ENCODE peak calls at places on chromosomes 12 and 14, in nine cellular contexts. C, R, O, Z, F, H, V, G and Q are unnamed samples.

GRCh38 chr12:64544796-64545382 is 65.4 kb upstream of the RASSF3 start:
- DNase-seq in C (no peak), R (no peak), O (no peak), Z (no peak), F (no peak), H (no peak), V (no peak), G (no peak), Q (no peak)

GRCh38 chr14:106872619-106873446 is 1346.5 kb downstream of the TMEM121 start:
- DNase-seq in C (peak; percentile 86), R (peak; percentile 6), O (peak; percentile 67), Z (peak; percentile 54), F (peak; percentile 14), H (no peak), V (peak; percentile 39), G (no peak), Q (no peak)

GRCh38 chr14:99679111-99679510 is 5.0 kb upstream of the CYP46A1 start:
- DNase-seq in C (no peak), R (no peak), O (no peak), Z (no peak), F (no peak), H (no peak), V (no peak), G (no peak), Q (no peak)

GRCh38 chr12:19916982-19917381 is 451.4 kb upstream of the PDE3A start:
- DNase-seq in C (no peak), R (no peak), O (no peak), Z (peak; percentile 26), F (no peak), H (no peak), V (no peak), G (no peak), Q (no peak)

GRCh38 chr12:71014180-71014785 is 93.7 kb upstream of the PTPRR start:
- DNase-seq in C (no peak), R (no peak), O (no peak), Z (peak; percentile 7), F (no peak), H (no peak), V (no peak), G (no peak), Q (no peak)

GRCh38 chr12:113232787-113233585 is 11.7 kb downstream of the TPCN1 start:
- DNase-seq in C (peak; percentile 76), R (no peak), O (peak; percentile 91), Z (no peak), F (peak; percentile 57), H (peak; percentile 67), V (peak; percentile 52), G (no peak), Q (no peak)

GRCh38 chr12:26273811-26274210 is 78.4 kb downstream of the SSPN start:
- DNase-seq in C (no peak), R (no peak), O (peak; percentile 53), Z (no peak), F (no peak), H (peak; percentile 46), V (peak; percentile 31), G (no peak), Q (no peak)

GRCh38 chr14:88470542-88471440 is 84.0 kb downstream of the PTPN21 start:
- DNase-seq in C (no peak), R (no peak), O (no peak), Z (no peak), F (no peak), H (no peak), V (no peak), G (no peak), Q (no peak)

GRCh38 chr12:59472273-59472672 is 123.6 kb upstream of the SLC16A7 start:
- DNase-seq in C (no peak), R (no peak), O (no peak), Z (no peak), F (no peak), H (no peak), V (no peak), G (no peak), Q (no peak)

GRCh38 chr14:76352639-76353281 is 23.2 kb upstream of the ESRRB start:
- DNase-seq in C (peak; percentile 58), R (peak; percentile 22), O (peak; percentile 76), Z (peak; percentile 24), F (peak; percentile 56), H (no peak), V (peak; percentile 59), G (no peak), Q (no peak)

GRCh38 chr12:93526786-93527428 is 45.6 kb upstream of the SOCS2 start:
- DNase-seq in C (no peak), R (peak; percentile 95), O (no peak), Z (no peak), F (no peak), H (no peak), V (no peak), G (no peak), Q (peak; percentile 50)

GRCh38 chr12:20624718-20625117 is 70.4 kb upstream of the SLCO1C1 start:
- DNase-seq in C (no peak), R (peak; percentile 36), O (no peak), Z (no peak), F (no peak), H (no peak), V (no peak), G (no peak), Q (no peak)

GRCh38 chr14:98906123-98906995 is 365.6 kb downstream of the BCL11B start:
- DNase-seq in C (no peak), R (no peak), O (peak; percentile 60), Z (no peak), F (no peak), H (no peak), V (no peak), G (no peak), Q (no peak)

GRCh38 chr14:92603309-92604257 is 90.0 kb downstream of the RIN3 start:
- DNase-seq in C (peak; percentile 63), R (peak; percentile 64), O (no peak), Z (no peak), F (peak; percentile 52), H (peak; percentile 51), V (peak; percentile 40), G (no peak), Q (no peak)
- TF ChIP-seq CTCF in C (peak; percentile 68), R (peak; percentile 49), O (no peak), Z (peak; percentile 21), F (peak; percentile 58), H (peak; percentile 64), V (peak; percentile 63), G (no peak), Q (peak; percentile 25)

DNA sequence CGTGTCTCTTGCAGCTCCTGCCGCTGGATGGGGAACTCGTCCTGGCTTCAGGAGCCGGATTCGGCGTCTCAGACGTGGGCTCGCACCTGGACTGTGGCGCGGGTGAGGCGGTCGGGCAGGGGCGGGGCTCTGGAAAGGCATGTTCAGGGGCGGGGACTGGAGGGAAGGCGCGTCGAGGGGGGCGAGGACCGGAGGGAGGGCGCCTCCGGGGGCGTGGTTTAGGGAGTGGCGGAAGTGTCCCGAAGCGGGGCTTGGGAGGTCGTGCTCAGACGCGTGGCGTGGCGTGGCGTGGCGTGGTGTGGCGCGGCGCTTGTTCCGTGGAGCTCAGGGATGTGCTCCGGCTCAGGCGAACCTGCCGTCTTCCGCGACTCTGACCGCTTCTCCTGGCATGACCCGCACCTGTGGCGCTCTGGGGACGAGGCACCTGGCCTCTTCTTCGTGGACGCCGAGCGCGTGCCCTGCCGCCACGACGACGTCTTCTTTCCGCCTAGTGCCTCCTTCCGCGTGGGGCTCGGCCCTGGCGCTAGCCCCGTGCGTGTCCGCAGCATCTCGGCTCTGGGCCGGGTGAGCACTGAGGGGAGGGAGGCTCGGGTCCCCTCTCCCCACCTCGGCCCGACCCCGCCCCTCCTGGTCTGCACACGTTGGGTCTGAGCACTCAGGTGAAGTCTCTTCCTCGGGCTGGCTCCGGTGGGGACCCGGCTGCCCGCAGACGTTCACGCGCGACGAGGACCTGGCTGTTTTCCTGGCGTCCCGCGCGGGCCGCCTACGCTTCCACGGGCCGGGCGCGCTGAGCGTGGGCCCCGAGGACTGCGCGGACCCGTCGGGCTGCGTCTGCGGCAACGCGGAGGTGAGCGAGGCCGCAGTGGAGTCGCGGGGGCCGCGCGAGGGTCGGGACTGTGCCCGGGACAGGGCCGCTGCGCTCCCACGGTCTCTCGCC is 6.2 kb downstream of the AMN start:
- DNase-seq in C (peak; percentile 88), R (no peak), O (peak; percentile 79), Z (no peak), F (peak; percentile 43), H (peak; percentile 34), V (peak; percentile 58), G (no peak), Q (no peak)
- H3K27me3 ChIP-seq in C (peaks cover 8% of the 10 kb centered on the region), R (peaks cover 36% of the 10 kb centered on the region), O (peaks cover 26% of the 10 kb centered on the region), Z (no peaks in the 10 kb centered on the region), F (peaks cover 20% of the 10 kb centered on the region), H (peaks cover 5% of the 10 kb centered on the region), V (peaks cover 70% of the 10 kb centered on the region), G (no peaks in the 10 kb centered on the region), Q (peaks cover 15% of the 10 kb centered on the region)

DNA sequence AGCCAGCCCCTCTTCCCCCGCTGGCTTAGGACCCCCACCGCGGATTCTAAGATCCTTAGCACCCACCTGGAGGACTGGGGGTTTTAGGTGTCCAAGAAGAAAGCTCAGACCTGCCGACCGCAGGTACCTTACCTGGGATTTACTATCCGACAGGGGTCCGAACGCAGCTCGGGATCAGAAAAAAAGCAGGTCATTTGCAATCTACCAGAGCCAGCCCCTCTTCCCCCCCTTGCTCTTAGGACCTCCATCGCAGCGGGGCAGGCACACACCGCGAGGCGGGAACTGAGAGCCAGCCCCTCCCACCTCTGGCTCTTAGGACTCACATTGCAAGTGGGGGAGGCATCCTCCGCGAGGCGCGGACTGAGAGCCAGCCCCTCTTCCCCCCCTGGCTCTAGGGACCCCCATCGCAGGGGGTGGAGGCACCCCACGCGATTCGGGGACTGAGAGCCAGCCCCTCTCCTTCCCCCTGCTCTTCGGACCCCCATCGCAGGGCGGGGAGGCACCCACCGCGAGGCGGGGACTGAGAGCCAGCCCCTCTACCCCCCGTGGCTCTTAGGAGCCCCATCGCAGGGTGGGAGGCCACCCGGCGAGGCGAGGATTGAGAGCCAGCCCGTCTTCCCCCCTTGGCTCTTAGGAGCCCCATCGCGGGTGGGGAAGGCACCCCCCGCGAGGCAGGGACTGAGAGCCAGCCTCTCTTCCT is 45.3 kb downstream of the DDX11 start:
- DNase-seq in C (peak; percentile 45), R (no peak), O (no peak), Z (no peak), F (no peak), H (no peak), V (no peak), G (no peak), Q (no peak)
- H3K4me3 ChIP-seq in C (peak overlapping the region; percentile 52), R (no peak overlapping the region), O (peak overlapping the region; percentile 56), Z (peak overlapping the region; percentile 65), F (peak overlapping the region; percentile 11), H (no peak overlapping the region), V (peak overlapping the region; percentile 66), G (peak overlapping the region; percentile 51), Q (no peak overlapping the region)

GRCh38 chr14:100774164-100774537 is 47.5 kb downstream of the DLK1 start:
- DNase-seq in C (no peak), R (no peak), O (peak; percentile 28), Z (no peak), F (no peak), H (no peak), V (no peak), G (peak; percentile 89), Q (no peak)

GRCh38 chr14:100776681-100777365 is 49.1 kb upstream of the MEG3 start:
- DNase-seq in C (no peak), R (no peak), O (no peak), Z (no peak), F (no peak), H (no peak), V (no peak), G (no peak), Q (no peak)

GRCh38 chr14:100775351-100775830 is 48.7 kb downstream of the DLK1 start:
- DNase-seq in C (no peak), R (no peak), O (peak; percentile 30), Z (no peak), F (no peak), H (no peak), V (no peak), G (no peak), Q (no peak)

GRCh38 chr14:100777366-100778077 is 48.4 kb upstream of the MEG3 start:
- DNase-seq in C (no peak), R (no peak), O (no peak), Z (no peak), F (no peak), H (no peak), V (no peak), G (no peak), Q (no peak)

GRCh38 chr14:100775831-100776591 is 49.3 kb downstream of the DLK1 start:
- DNase-seq in C (no peak), R (peak; percentile 57), O (no peak), Z (no peak), F (no peak), H (no peak), V (no peak), G (peak; percentile 90), Q (no peak)
- TF ChIP-seq CTCF in C (no peak), R (no peak), O (no peak), Z (no peak), F (no peak), H (no peak), V (no peak), G (no peak), Q (no peak)